ENCODE peak calls at places on chromosomes 7 and 10, in seven cellular contexts. One of them, this sample, is unnamed.

GRCh38 chr7:158891922-158892321 is 35.6 kb downstream of the DYNC2I1 start:
- DNase-seq in fibroblast of the conjunctiva: no peak
- DNase-seq in HT1080: no peak
- DNase-seq in stromal cell of bone marrow: no peak
- DNase-seq in left ventricle myocardium superior: no peak
- DNase-seq in activated T-cell treated with anti-CD3 and anti-CD28 coated beads for 1 hour: no peak
- DNase-seq in MCF 10A: no peak
- DNase-seq in this sample: no peak

GRCh38 chr10:97182327-97182990 is 3.3 kb downstream of the SLIT1 start:
- DNase-seq in activated T-cell treated with anti-CD3 and anti-CD28 coated beads for 1 hour: no peak
- DNase-seq in stromal cell of bone marrow: no peak
- DNase-seq in left ventricle myocardium superior: no peak
- DNase-seq in MCF 10A: no peak
- DNase-seq in fibroblast of the conjunctiva: no peak
- DNase-seq in HT1080: no peak
- DNase-seq in this sample: no peak

GRCh38 chr10:107649249-107649648 is 484.7 kb upstream of the SORCS1 start:
- DNase-seq in MCF 10A: no peak
- DNase-seq in activated T-cell treated with anti-CD3 and anti-CD28 coated beads for 1 hour: no peak
- DNase-seq in fibroblast of the conjunctiva: no peak
- DNase-seq in HT1080: no peak
- DNase-seq in left ventricle myocardium superior: no peak
- DNase-seq in stromal cell of bone marrow: no peak
- DNase-seq in this sample: no peak

GRCh38 chr7:97868788-97869187 is 3.4 kb downstream of the ASNS start:
- DNase-seq in left ventricle myocardium superior: no peak
- DNase-seq in fibroblast of the conjunctiva: peak; percentile 17
- DNase-seq in MCF 10A: no peak
- DNase-seq in HT1080: no peak
- DNase-seq in activated T-cell treated with anti-CD3 and anti-CD28 coated beads for 1 hour: no peak
- DNase-seq in stromal cell of bone marrow: no peak
- DNase-seq in this sample: no peak

GRCh38 chr10:44051584-44052385 is 333.1 kb downstream of the CXCL12 start:
- DNase-seq in MCF 10A: peak; percentile 72
- DNase-seq in left ventricle myocardium superior: no peak
- DNase-seq in stromal cell of bone marrow: peak; percentile 69
- DNase-seq in activated T-cell treated with anti-CD3 and anti-CD28 coated beads for 1 hour: no peak
- DNase-seq in fibroblast of the conjunctiva: peak; percentile 51
- DNase-seq in HT1080: peak; percentile 38
- DNase-seq in this sample: no peak

GRCh38 chr10:49844775-49845561 is 82.8 kb upstream of the OGDHL start:
- DNase-seq in fibroblast of the conjunctiva: peak; percentile 17
- DNase-seq in left ventricle myocardium superior: no peak
- DNase-seq in HT1080: peak; percentile 66
- DNase-seq in activated T-cell treated with anti-CD3 and anti-CD28 coated beads for 1 hour: no peak
- DNase-seq in stromal cell of bone marrow: no peak
- DNase-seq in MCF 10A: peak; percentile 59
- DNase-seq in this sample: no peak

GRCh38 chr7:155223503-155223902 is 74.2 kb upstream of the INSIG1 start:
- DNase-seq in fibroblast of the conjunctiva: no peak
- DNase-seq in activated T-cell treated with anti-CD3 and anti-CD28 coated beads for 1 hour: no peak
- DNase-seq in stromal cell of bone marrow: no peak
- DNase-seq in HT1080: no peak
- DNase-seq in MCF 10A: no peak
- DNase-seq in left ventricle myocardium superior: no peak
- DNase-seq in this sample: no peak

GRCh38 chr7:37694208-37695080 is 10.9 kb downstream of the GPR141 start:
- DNase-seq in stromal cell of bone marrow: no peak
- DNase-seq in MCF 10A: peak; percentile 97
- DNase-seq in activated T-cell treated with anti-CD3 and anti-CD28 coated beads for 1 hour: no peak
- DNase-seq in left ventricle myocardium superior: peak; percentile 35
- DNase-seq in fibroblast of the conjunctiva: no peak
- DNase-seq in HT1080: no peak
- DNase-seq in this sample: peak; percentile 19

GRCh38 chr10:19014034-19014433 is 34.6 kb upstream of the MALRD1 start:
- DNase-seq in MCF 10A: peak; percentile 88
- DNase-seq in left ventricle myocardium superior: no peak
- DNase-seq in activated T-cell treated with anti-CD3 and anti-CD28 coated beads for 1 hour: no peak
- DNase-seq in fibroblast of the conjunctiva: peak; percentile 55
- DNase-seq in stromal cell of bone marrow: peak; percentile 36
- DNase-seq in HT1080: peak; percentile 43
- DNase-seq in this sample: no peak

GRCh38 chr7:128422856-128423255 is 13.1 kb upstream of the IMPDH1 start:
- DNase-seq in HT1080: no peak
- DNase-seq in MCF 10A: no peak
- DNase-seq in activated T-cell treated with anti-CD3 and anti-CD28 coated beads for 1 hour: no peak
- DNase-seq in stromal cell of bone marrow: no peak
- DNase-seq in left ventricle myocardium superior: peak; percentile 79
- DNase-seq in fibroblast of the conjunctiva: no peak
- DNase-seq in this sample: no peak

GRCh38 chr10:31399631-31400030 is 80.6 kb downstream of the ZEB1 start:
- DNase-seq in activated T-cell treated with anti-CD3 and anti-CD28 coated beads for 1 hour: no peak
- DNase-seq in MCF 10A: peak; percentile 6
- DNase-seq in fibroblast of the conjunctiva: no peak
- DNase-seq in HT1080: no peak
- DNase-seq in left ventricle myocardium superior: peak; percentile 55
- DNase-seq in stromal cell of bone marrow: peak; percentile 12
- DNase-seq in this sample: no peak

GRCh38 chr7:22564511-22565045 is 64.6 kb upstream of the STEAP1B start:
- DNase-seq in activated T-cell treated with anti-CD3 and anti-CD28 coated beads for 1 hour: no peak
- DNase-seq in HT1080: peak; percentile 98
- DNase-seq in left ventricle myocardium superior: no peak
- DNase-seq in stromal cell of bone marrow: peak; percentile 97
- DNase-seq in MCF 10A: peak; percentile 93
- DNase-seq in fibroblast of the conjunctiva: no peak
- DNase-seq in this sample: peak; percentile 31

GRCh38 chr10:43068136-43068395 is 8.8 kb upstream of the RET start:
- DNase-seq in stromal cell of bone marrow: no peak
- DNase-seq in HT1080: no peak
- DNase-seq in activated T-cell treated with anti-CD3 and anti-CD28 coated beads for 1 hour: no peak
- DNase-seq in fibroblast of the conjunctiva: no peak
- DNase-seq in left ventricle myocardium superior: peak; percentile 30
- DNase-seq in MCF 10A: no peak
- DNase-seq in this sample: no peak

GRCh38 chr10:9824546-9825164 is 1193.0 kb upstream of the CELF2 start:
- DNase-seq in activated T-cell treated with anti-CD3 and anti-CD28 coated beads for 1 hour: no peak
- DNase-seq in HT1080: no peak
- DNase-seq in fibroblast of the conjunctiva: no peak
- DNase-seq in left ventricle myocardium superior: no peak
- DNase-seq in stromal cell of bone marrow: no peak
- DNase-seq in MCF 10A: no peak
- DNase-seq in this sample: no peak

GRCh38 chr7:135147341-135147898 is 452 bp upstream of the TMEM140 start:
- DNase-seq in MCF 10A: no peak
- DNase-seq in stromal cell of bone marrow: peak; percentile 57
- DNase-seq in fibroblast of the conjunctiva: peak; percentile 26
- DNase-seq in left ventricle myocardium superior: no peak
- DNase-seq in activated T-cell treated with anti-CD3 and anti-CD28 coated beads for 1 hour: no peak
- DNase-seq in HT1080: peak; percentile 55
- DNase-seq in this sample: no peak

GRCh38 chr10:1149793-1150637 is 93.8 kb downstream of the WDR37 start:
- DNase-seq in fibroblast of the conjunctiva: no peak
- DNase-seq in activated T-cell treated with anti-CD3 and anti-CD28 coated beads for 1 hour: no peak
- DNase-seq in left ventricle myocardium superior: peak; percentile 52
- DNase-seq in stromal cell of bone marrow: no peak
- DNase-seq in MCF 10A: no peak
- DNase-seq in HT1080: peak; percentile 13
- DNase-seq in this sample: no peak

GRCh38 chr10:116698364-116698763 is 44.0 kb downstream of the HSPA12A start:
- DNase-seq in HT1080: no peak
- DNase-seq in activated T-cell treated with anti-CD3 and anti-CD28 coated beads for 1 hour: no peak
- DNase-seq in stromal cell of bone marrow: no peak
- DNase-seq in MCF 10A: no peak
- DNase-seq in fibroblast of the conjunctiva: no peak
- DNase-seq in left ventricle myocardium superior: no peak
- DNase-seq in this sample: no peak

GRCh38 chr7:4706384-4707032 is 24.4 kb downstream of the FOXK1 start:
- DNase-seq in MCF 10A: no peak
- DNase-seq in left ventricle myocardium superior: no peak
- DNase-seq in stromal cell of bone marrow: no peak
- DNase-seq in fibroblast of the conjunctiva: no peak
- DNase-seq in activated T-cell treated with anti-CD3 and anti-CD28 coated beads for 1 hour: no peak
- DNase-seq in HT1080: no peak
- DNase-seq in this sample: no peak

GRCh38 chr7:146090023-146090645 is 26.5 kb upstream of the CNTNAP2 start:
- DNase-seq in stromal cell of bone marrow: peak; percentile 10
- DNase-seq in fibroblast of the conjunctiva: peak; percentile 22
- DNase-seq in MCF 10A: peak; percentile 62
- DNase-seq in HT1080: peak; percentile 51
- DNase-seq in activated T-cell treated with anti-CD3 and anti-CD28 coated beads for 1 hour: no peak
- DNase-seq in left ventricle myocardium superior: no peak
- DNase-seq in this sample: no peak

GRCh38 chr7:30612658-30613265 is 18.1 kb downstream of the GARS1 start:
- DNase-seq in activated T-cell treated with anti-CD3 and anti-CD28 coated beads for 1 hour: no peak
- DNase-seq in left ventricle myocardium superior: no peak
- DNase-seq in fibroblast of the conjunctiva: no peak
- DNase-seq in MCF 10A: no peak
- DNase-seq in HT1080: peak; percentile 57
- DNase-seq in stromal cell of bone marrow: no peak
- DNase-seq in this sample: no peak

GRCh38 chr7:122212754-122213153 is 68.7 kb upstream of the AASS start:
- DNase-seq in MCF 10A: no peak
- DNase-seq in fibroblast of the conjunctiva: no peak
- DNase-seq in activated T-cell treated with anti-CD3 and anti-CD28 coated beads for 1 hour: no peak
- DNase-seq in stromal cell of bone marrow: no peak
- DNase-seq in HT1080: peak; percentile 6
- DNase-seq in left ventricle myocardium superior: no peak
- DNase-seq in this sample: no peak

GRCh38 chr10:10824611-10825148 is 193.0 kb upstream of the CELF2 start:
- DNase-seq in activated T-cell treated with anti-CD3 and anti-CD28 coated beads for 1 hour: no peak
- DNase-seq in MCF 10A: no peak
- DNase-seq in HT1080: no peak
- DNase-seq in left ventricle myocardium superior: peak; percentile 60
- DNase-seq in fibroblast of the conjunctiva: peak; percentile 93
- DNase-seq in stromal cell of bone marrow: peak; percentile 77
- DNase-seq in this sample: peak; percentile 40

GRCh38 chr7:44283381-44284211 is 41.8 kb downstream of the CAMK2B start:
- DNase-seq in MCF 10A: no peak
- DNase-seq in fibroblast of the conjunctiva: no peak
- DNase-seq in activated T-cell treated with anti-CD3 and anti-CD28 coated beads for 1 hour: no peak
- DNase-seq in left ventricle myocardium superior: peak; percentile 74
- DNase-seq in HT1080: no peak
- DNase-seq in stromal cell of bone marrow: no peak
- DNase-seq in this sample: no peak

GRCh38 chr7:95718556-95719410 is 53.6 kb upstream of the DYNC1I1 start:
- DNase-seq in activated T-cell treated with anti-CD3 and anti-CD28 coated beads for 1 hour: no peak
- DNase-seq in HT1080: peak; percentile 24
- DNase-seq in fibroblast of the conjunctiva: no peak
- DNase-seq in left ventricle myocardium superior: no peak
- DNase-seq in MCF 10A: peak; percentile 31
- DNase-seq in stromal cell of bone marrow: no peak
- DNase-seq in this sample: no peak

GRCh38 chr7:67137464-67137863 is 140.8 kb downstream of the TYW1 start:
- DNase-seq in MCF 10A: peak; percentile 23
- DNase-seq in HT1080: peak; percentile 40
- DNase-seq in activated T-cell treated with anti-CD3 and anti-CD28 coated beads for 1 hour: no peak
- DNase-seq in fibroblast of the conjunctiva: no peak
- DNase-seq in stromal cell of bone marrow: no peak
- DNase-seq in left ventricle myocardium superior: no peak
- DNase-seq in this sample: no peak

GRCh38 chr10:5551531-5552375 is 27.0 kb downstream of the CALML3 start:
- DNase-seq in left ventricle myocardium superior: no peak
- DNase-seq in fibroblast of the conjunctiva: no peak
- DNase-seq in MCF 10A: peak; percentile 87
- DNase-seq in activated T-cell treated with anti-CD3 and anti-CD28 coated beads for 1 hour: peak; percentile 28
- DNase-seq in stromal cell of bone marrow: no peak
- DNase-seq in HT1080: peak; percentile 90
- DNase-seq in this sample: no peak

GRCh38 chr10:72320676-72321247 is 34.0 kb downstream of the DNAJB12 start:
- DNase-seq in left ventricle myocardium superior: peak; percentile 67
- DNase-seq in fibroblast of the conjunctiva: peak; percentile 100
- DNase-seq in HT1080: peak; percentile 98
- DNase-seq in activated T-cell treated with anti-CD3 and anti-CD28 coated beads for 1 hour: no peak
- DNase-seq in stromal cell of bone marrow: peak; percentile 98
- DNase-seq in MCF 10A: peak; percentile 100
- DNase-seq in this sample: peak; percentile 77

GRCh38 chr10:97015199-97015693 is 170.5 kb downstream of the SLIT1 start:
- DNase-seq in activated T-cell treated with anti-CD3 and anti-CD28 coated beads for 1 hour: no peak
- DNase-seq in MCF 10A: no peak
- DNase-seq in stromal cell of bone marrow: no peak
- DNase-seq in HT1080: no peak
- DNase-seq in fibroblast of the conjunctiva: no peak
- DNase-seq in left ventricle myocardium superior: no peak
- DNase-seq in this sample: no peak

GRCh38 chr10:4150676-4151075 is 365.7 kb upstream of the KLF6 start:
- DNase-seq in MCF 10A: no peak
- DNase-seq in stromal cell of bone marrow: no peak
- DNase-seq in fibroblast of the conjunctiva: no peak
- DNase-seq in activated T-cell treated with anti-CD3 and anti-CD28 coated beads for 1 hour: no peak
- DNase-seq in HT1080: no peak
- DNase-seq in left ventricle myocardium superior: no peak
- DNase-seq in this sample: no peak

GRCh38 chr10:110115784-110116520 is 91.5 kb upstream of the MXI1 start:
- DNase-seq in HT1080: no peak
- DNase-seq in activated T-cell treated with anti-CD3 and anti-CD28 coated beads for 1 hour: no peak
- DNase-seq in stromal cell of bone marrow: no peak
- DNase-seq in left ventricle myocardium superior: no peak
- DNase-seq in fibroblast of the conjunctiva: no peak
- DNase-seq in MCF 10A: no peak
- DNase-seq in this sample: no peak

GRCh38 chr7:124171068-124171467 is 138.2 kb upstream of the TMEM229A start:
- DNase-seq in MCF 10A: peak; percentile 63
- DNase-seq in left ventricle myocardium superior: peak; percentile 33
- DNase-seq in activated T-cell treated with anti-CD3 and anti-CD28 coated beads for 1 hour: no peak
- DNase-seq in stromal cell of bone marrow: no peak
- DNase-seq in HT1080: no peak
- DNase-seq in fibroblast of the conjunctiva: no peak
- DNase-seq in this sample: no peak

This sample was measured in tibial nerve.